ENCODE peak calls at places on chromosome 14, in five cellular contexts. D, O, X, M and B are unnamed samples.

GRCh38 chr14:47676301-47676617 is 854 bp upstream of the MDGA2 start:
- DNase-seq in D (no peak), O (no peak), X (no peak), M (no peak), B (no peak)

GRCh38 chr14:21723431-21724045 is 49.9 kb upstream of the OR4E1 start:
- DNase-seq in D (peak), O (no peak), X (no peak), M (peak), B (no peak)

GRCh38 chr14:62662811-62663477 is 382.3 kb downstream of the KCNH5 start:
- DNase-seq in D (no peak), O (no peak), X (no peak), M (no peak), B (no peak)

GRCh38 chr14:105281354-105282097 is 19.3 kb downstream of the BRF1 start:
- DNase-seq in D (no peak), O (peak), X (peak), M (peak), B (peak)

GRCh38 chr14:102058146-102058545 is 28.7 kb downstream of the HSP90AA1 start:
- DNase-seq in D (no peak), O (no peak), X (no peak), M (no peak), B (no peak)

GRCh38 chr14:71373773-71374172 is 466.5 kb downstream of the PCNX1 start:
- DNase-seq in D (no peak), O (no peak), X (no peak), M (no peak), B (no peak)

GRCh38 chr14:34198096-34198495 is 247.2 kb upstream of the EGLN3 start:
- DNase-seq in D (no peak), O (no peak), X (no peak), M (no peak), B (no peak)

GRCh38 chr14:100428727-100429126 is 105.6 kb downstream of the SLC25A47 start:
- DNase-seq in D (no peak), O (peak), X (peak), M (peak), B (no peak)

GRCh38 chr14:74978416-74978947 is 23.1 kb upstream of the PGF start:
- DNase-seq in D (no peak), O (no peak), X (no peak), M (peak), B (no peak)

GRCh38 chr14:26888592-26888991 is 290.8 kb upstream of the NOVA1 start:
- DNase-seq in D (no peak), O (no peak), X (no peak), M (no peak), B (no peak)

GRCh38 chr14:21476526-21476924 is 234 bp downstream of the RAB2B start:
- DNase-seq in D (no peak), O (peak), X (peak), M (peak), B (peak)

GRCh38 chr14:88551094-88551870 is 3.5 kb downstream of the PTPN21 start:
- DNase-seq in D (no peak), O (peak), X (peak), M (peak), B (peak)

GRCh38 chr14:100294213-100294962 is 11.9 kb downstream of the SLC25A29 start:
- DNase-seq in D (no peak), O (no peak), X (no peak), M (peak), B (no peak)

GRCh38 chr14:104424406-104425072 is 155.0 kb upstream of the C14orf180 start:
- DNase-seq in D (no peak), O (no peak), X (no peak), M (no peak), B (peak)

GRCh38 chr14:65015391-65015790 is 28.7 kb downstream of the FNTB start:
- DNase-seq in D (no peak), O (no peak), X (no peak), M (no peak), B (peak)

GRCh38 chr14:31944256-31945073 is 132.6 kb upstream of the ARHGAP5 start:
- DNase-seq in D (peak), O (no peak), X (no peak), M (no peak), B (no peak)

GRCh38 chr14:38994721-38995120 is 108.3 kb downstream of the SEC23A start:
- DNase-seq in D (no peak), O (no peak), X (no peak), M (no peak), B (no peak)

GRCh38 chr14:90728951-90729350 is 87.3 kb downstream of the TTC7B start:
- DNase-seq in D (no peak), O (no peak), X (no peak), M (no peak), B (no peak)

GRCh38 chr14:102580552-102581110 is 11.8 kb upstream of the RCOR1 start:
- DNase-seq in D (no peak), O (no peak), X (no peak), M (peak), B (no peak)

GRCh38 chr14:76904740-76905569 is 78.7 kb downstream of the LRRC74A start:
- DNase-seq in D (peak), O (peak), X (peak), M (peak), B (no peak)

GRCh38 chr14:76836029-76836630 is 9.9 kb downstream of the LRRC74A start:
- DNase-seq in D (no peak), O (no peak), X (no peak), M (peak), B (no peak)

GRCh38 chr14:43471595-43471994 is 1035.5 kb downstream of the FSCB start:
- DNase-seq in D (no peak), O (no peak), X (no peak), M (no peak), B (no peak)

GRCh38 chr14:73238262-73238852 is 1.1 kb downstream of the PAPLN start:
- DNase-seq in D (no peak), O (peak), X (no peak), M (peak), B (no peak)

GRCh38 chr14:83071888-83072501 is 1538.3 kb upstream of the SEL1L start:
- DNase-seq in D (no peak), O (no peak), X (peak), M (no peak), B (no peak)

GRCh38 chr14:38828183-38828877 is 274.7 kb downstream of the SEC23A start:
- DNase-seq in D (no peak), O (no peak), X (no peak), M (no peak), B (no peak)